ENCODE peak calls at places on chromosomes 13 and 19, in four cellular contexts. M, I, L and F are unnamed samples.

GRCh38 chr19:1453525-1454371 is 3.8 kb downstream of the APC2 start:
- DNase-seq in L (no peak), M (peak), I (no peak), F (no peak)

GRCh38 chr19:29667941-29668340 is 2.7 kb downstream of the PLEKHF1 start:
- DNase-seq in L (peak), I (peak), M (no peak), F (peak)

GRCh38 chr13:106276876-106277275 is 258.6 kb downstream of the EFNB2 start:
- DNase-seq in L (no peak), M (no peak), I (no peak), F (no peak)

GRCh38 chr13:60090579-60090978 is 73.1 kb downstream of the DIAPH3 start:
- DNase-seq in L (no peak), M (no peak), I (no peak), F (no peak)

GRCh38 chr19:36747750-36748149 is 24.9 kb downstream of the ZNF850 start:
- DNase-seq in L (no peak), I (no peak), M (no peak), F (no peak)

GRCh38 chr13:113860579-113861432 is 3.1 kb downstream of the GAS6 start:
- DNase-seq in I (no peak), L (peak), M (no peak), F (no peak)

GRCh38 chr19:50329146-50329925 is at the start of gene KCNC3:
- DNase-seq in M (peak), L (peak), I (peak), F (peak)

GRCh38 chr13:52903320-52903719 is 54.9 kb upstream of the PCDH8 start:
- DNase-seq in L (no peak), I (no peak), M (no peak), F (no peak)

GRCh38 chr13:50732712-50733111 is 110.8 kb downstream of the DLEU7 start:
- DNase-seq in L (no peak), M (no peak), I (no peak), F (no peak)

GRCh38 chr19:3184847-3185481 is 766 bp upstream of the NCLN start:
- DNase-seq in I (no peak), L (peak), M (peak), F (peak)

GRCh38 chr13:91482427-91482826 is 84.0 kb downstream of the GPC5 start:
- DNase-seq in I (no peak), L (no peak), M (no peak), F (no peak)

GRCh38 chr13:41268764-41269163 is 5.4 kb upstream of the MTRF1 start:
- DNase-seq in M (no peak), I (peak), L (no peak), F (no peak)

GRCh38 chr13:27200413-27201066 is 28.9 kb upstream of the USP12 start:
- DNase-seq in M (no peak), I (no peak), L (no peak), F (no peak)

GRCh38 chr19:40055832-40056504 is at the start of gene ZNF780B:
- DNase-seq in I (peak), L (peak), M (peak), F (peak)

GRCh38 chr13:62293081-62293480 is 877.4 kb upstream of the PCDH20 start:
- DNase-seq in L (no peak), I (no peak), M (no peak), F (no peak)

GRCh38 chr13:23541221-23541620 is 29.0 kb upstream of the TNFRSF19 start:
- DNase-seq in I (no peak), L (no peak), M (no peak), F (no peak)

GRCh38 chr19:16922592-16922934 is 33.8 kb downstream of the F2RL3 start:
- DNase-seq in M (no peak), I (no peak), L (no peak), F (no peak)

DNA sequence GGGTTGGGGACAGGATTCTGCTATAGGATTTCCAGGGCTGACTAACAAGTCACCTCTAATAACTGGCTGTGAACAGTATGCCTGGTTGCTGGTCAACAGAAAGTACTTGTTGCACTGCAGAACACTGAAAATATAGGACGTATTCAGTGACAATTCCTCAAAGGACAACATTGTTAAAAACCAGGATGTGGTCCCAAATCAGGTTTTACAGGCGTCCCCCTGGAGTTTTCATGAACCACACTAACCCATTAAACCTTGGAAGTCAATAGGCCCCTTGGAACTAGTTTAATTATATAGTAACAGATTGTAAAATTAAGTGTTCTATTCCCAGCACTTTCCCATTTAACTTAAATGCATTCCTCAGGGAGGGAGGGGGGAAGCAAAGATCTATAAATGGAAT is 495.4 kb downstream of the TBC1D4 start:
- DNase-seq in M (no peak), I (no peak), L (no peak), F (no peak)
- H3K27ac ChIP-seq in M (no peak), I (no peak), L (no peak), F (no peak)

DNA sequence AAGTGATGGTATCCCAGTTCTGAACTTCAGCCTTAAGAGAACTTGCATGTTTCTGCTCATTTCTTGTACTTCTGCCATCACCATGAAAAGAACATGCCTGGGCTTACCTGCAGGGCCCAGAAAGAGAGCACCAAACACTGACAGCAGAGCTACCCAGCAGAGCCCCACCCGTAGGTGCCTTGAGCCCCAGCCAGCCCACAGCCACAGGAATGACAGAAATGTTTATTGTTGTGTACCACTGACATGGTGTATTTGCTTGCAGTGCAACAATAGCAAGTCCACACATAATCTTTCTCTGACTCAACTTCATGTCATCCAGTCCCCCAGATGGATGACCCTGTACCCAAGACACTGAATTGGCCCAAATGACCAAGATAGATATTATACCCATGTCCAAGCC is 195.2 kb downstream of the TSHZ3 start:
- DNase-seq in M (no peak), L (no peak), I (no peak), F (no peak)
- H3K27ac ChIP-seq in M (no peak), L (no peak), I (no peak), F (no peak)

DNA sequence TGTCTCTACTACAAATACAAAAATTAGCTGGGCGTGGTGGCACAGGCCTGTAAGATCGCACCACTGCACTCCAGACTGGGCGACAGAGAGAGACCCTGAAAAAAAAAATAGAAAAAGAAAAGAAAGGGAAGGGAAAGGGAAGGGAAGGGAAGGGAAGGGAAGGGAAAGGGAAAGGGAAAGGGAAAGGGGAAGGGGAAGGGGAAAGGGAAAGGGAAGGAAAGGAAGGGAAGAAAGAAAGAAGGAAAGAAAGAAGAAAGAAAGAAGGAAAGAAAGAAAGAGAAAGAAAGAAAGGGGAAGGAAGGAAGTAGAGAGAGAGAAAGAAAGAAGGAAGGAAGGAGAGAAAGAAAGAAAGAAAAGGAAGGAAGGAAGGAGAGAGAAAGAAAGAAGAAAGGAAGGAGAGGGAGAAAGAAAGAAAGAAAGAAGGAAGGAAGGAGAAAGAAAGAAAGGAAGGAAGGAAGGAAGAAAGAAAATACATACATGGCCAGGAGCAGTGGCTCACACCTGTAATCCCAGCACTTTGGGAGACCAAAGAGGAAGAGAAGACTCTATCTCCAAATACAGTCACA is 8.1 kb upstream of the SYDE1 start:
- DNase-seq in M (no peak), L (no peak), I (no peak), F (no peak)
- H3K27ac ChIP-seq in M (no peak), L (no peak), I (no peak), F (no peak)

GRCh38 chr13:97229699-97230098 is 7.6 kb downstream of the MBNL2 start:
- DNase-seq in L (no peak), I (no peak), M (no peak), F (no peak)
- H3K27ac ChIP-seq in L (no peak), I (no peak), M (no peak), F (no peak)

GRCh38 chr13:45011198-45011597 is 21.9 kb downstream of the GPALPP1 start:
- DNase-seq in M (no peak), I (no peak), L (no peak), F (no peak)

GRCh38 chr13:45016792-45017425 is 27.6 kb downstream of the GPALPP1 start:
- DNase-seq in M (no peak), L (no peak), I (no peak), F (no peak)

GRCh38 chr13:45021250-45021649 is 31.9 kb downstream of the GPALPP1 start:
- DNase-seq in I (no peak), M (no peak), L (no peak), F (no peak)

GRCh38 chr13:45015300-45015699 is 26.0 kb downstream of the GPALPP1 start:
- DNase-seq in I (no peak), L (no peak), M (no peak), F (no peak)
- H3K27ac ChIP-seq in I (no peak), L (no peak), M (no peak), F (no peak)

DNA sequence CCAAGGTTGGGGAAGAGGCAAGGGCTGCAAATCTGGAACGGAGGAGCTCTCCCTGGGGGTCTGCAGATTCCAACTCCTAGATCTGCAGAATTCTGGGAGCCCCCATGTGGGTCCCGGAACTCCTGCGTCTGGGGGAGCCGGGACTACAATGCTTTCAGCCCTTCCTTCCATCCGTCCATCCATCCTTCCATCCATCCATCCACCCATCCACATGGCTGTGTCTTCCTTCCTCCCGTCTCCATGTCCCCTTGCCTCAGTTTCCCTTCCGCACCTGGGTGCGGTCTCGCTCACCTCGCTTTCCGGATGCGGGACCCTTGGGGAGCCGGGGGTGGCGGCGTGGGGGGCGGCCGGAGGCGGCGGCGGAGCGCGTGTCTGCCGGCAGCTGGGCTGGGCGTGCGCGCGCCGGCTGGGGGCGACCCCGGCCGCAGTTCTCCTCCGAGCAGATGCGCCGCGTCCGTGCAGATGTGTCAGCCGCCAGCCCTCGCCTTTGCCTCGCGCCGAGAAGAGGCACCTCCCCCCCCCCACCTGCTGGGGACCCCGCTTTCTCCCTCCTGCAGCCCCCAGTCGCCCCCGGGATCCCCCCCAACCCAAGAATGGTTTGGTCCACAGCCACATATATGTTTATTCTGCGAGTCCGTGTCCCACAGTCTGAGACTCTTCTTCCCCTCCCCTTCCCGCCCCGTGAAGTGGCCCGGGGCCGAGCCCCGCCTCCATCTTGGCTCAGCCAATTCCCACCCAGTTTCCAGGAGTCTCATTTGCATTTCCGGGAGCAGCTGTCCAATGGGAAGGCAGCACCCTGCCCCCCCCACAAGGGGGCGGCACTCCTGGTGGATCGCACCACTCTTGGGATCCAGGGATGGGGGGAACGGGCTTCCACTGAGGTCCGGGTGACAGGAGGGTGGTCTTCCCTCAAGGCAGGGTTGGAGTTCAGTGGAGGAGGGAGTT is 8.8 kb downstream of the ISOC2 start:
- DNase-seq in L (peak), M (peak), I (no peak), F (no peak)
- H3K27ac ChIP-seq in L (no peak), M (no peak), I (no peak), F (no peak)

GRCh38 chr19:18264956-18265610 is 9.2 kb downstream of the IQCN start:
- DNase-seq in I (no peak), M (no peak), L (no peak), F (no peak)

GRCh38 chr19:18263324-18264215 is 10.7 kb downstream of the IQCN start:
- DNase-seq in L (no peak), I (no peak), M (no peak), F (no peak)

GRCh38 chr19:18265611-18265981 is 8.7 kb downstream of the IQCN start:
- DNase-seq in M (no peak), I (no peak), L (no peak), F (no peak)

GRCh38 chr19:18264428-18264827 is 9.8 kb downstream of the IQCN start:
- DNase-seq in I (no peak), L (no peak), M (no peak), F (no peak)

GRCh38 chr19:18262917-18263316 is 11.3 kb downstream of the IQCN start:
- DNase-seq in L (no peak), I (no peak), M (no peak), F (no peak)
- H3K27ac ChIP-seq in L (no peak), I (no peak), M (no peak), F (no peak)

DNA sequence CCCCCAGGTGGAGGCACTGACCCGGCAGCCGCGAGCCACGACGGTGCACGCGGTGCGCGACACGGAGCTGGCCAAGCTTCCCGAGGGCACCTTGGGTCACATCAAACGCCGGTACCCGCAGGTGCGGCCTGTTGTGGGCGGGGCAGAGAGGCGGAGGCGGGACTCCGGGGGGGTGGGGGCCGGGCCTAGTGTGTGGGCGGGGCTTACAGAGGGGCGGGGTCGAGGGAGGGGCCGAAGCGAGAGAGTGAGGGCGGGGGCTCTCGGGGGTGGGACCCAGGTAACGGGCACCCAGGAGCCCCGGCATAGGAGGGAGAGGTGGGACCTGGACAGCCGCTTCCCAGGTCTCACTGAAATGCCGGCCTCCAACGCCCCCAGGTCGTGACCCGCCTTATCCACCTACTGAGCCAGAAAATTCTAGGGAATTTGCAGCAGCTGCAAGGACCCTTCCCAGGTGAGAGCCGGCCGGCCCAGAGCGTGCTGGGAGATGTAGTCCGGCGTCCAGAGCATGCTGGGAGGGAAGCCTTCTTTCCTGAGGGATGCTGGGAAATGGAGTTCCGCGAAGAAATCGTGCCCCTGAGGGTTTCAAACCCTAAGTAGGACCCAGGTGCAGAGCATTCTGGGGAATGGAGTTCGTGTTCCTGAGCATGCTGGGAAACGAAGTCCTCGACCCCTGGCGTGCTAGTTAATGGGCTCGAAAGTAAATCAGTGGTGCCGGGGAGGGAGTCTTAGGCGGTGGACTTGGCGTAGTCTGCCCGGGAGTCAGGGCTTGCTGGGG is 15.7 kb downstream of the PNPLA6 start:
- DNase-seq in M (no peak), L (peak), I (peak), F (no peak)
- H3K27ac ChIP-seq in M (no peak), L (no peak), I (no peak), F (no peak)